ENCODE peak calls at places on chromosome 4, in five cellular contexts. J is NCI-H1105 treated with DMSO at 0.1 percent for 48 hours, C is WTC11, K is mesenchymal stem cell, T is omental fat pad. Y is an unnamed sample.

GRCh38 chr4:185626798-185627197 is 91.5 kb upstream of the PDLIM3 start:
- DNase-seq in T (no peak), J (no peak), K (no peak), C (no peak), Y (no peak)

GRCh38 chr4:16264798-16265197 is 38.5 kb upstream of the TAPT1 start:
- DNase-seq in J (peak), T (no peak), K (peak), C (no peak), Y (no peak)

GRCh38 chr4:77501851-77502250 is 103.8 kb upstream of the CXCL13 start:
- DNase-seq in J (no peak), T (no peak), C (no peak), K (no peak), Y (no peak)

GRCh38 chr4:178789279-178789678 is 1347.0 kb upstream of the AGA start:
- DNase-seq in T (no peak), K (no peak), C (no peak), J (no peak), Y (no peak)

GRCh38 chr4:955161-955921 is 18.0 kb downstream of the DGKQ start:
- DNase-seq in J (no peak), K (no peak), T (no peak), C (no peak), Y (no peak)

GRCh38 chr4:157514711-157515110 is 294.2 kb downstream of the GRIA2 start:
- DNase-seq in T (no peak), C (peak), J (no peak), K (no peak), Y (no peak)

GRCh38 chr4:18894928-18895327 is 873.4 kb upstream of the LCORL start:
- DNase-seq in K (no peak), J (no peak), C (no peak), T (no peak), Y (no peak)

GRCh38 chr4:136927172-136927571 is 605.1 kb downstream of the PCDH18 start:
- DNase-seq in T (no peak), J (no peak), K (no peak), C (no peak), Y (no peak)

GRCh38 chr4:184237612-184238011 is 19.9 kb upstream of the ENPP6 start:
- DNase-seq in K (peak), C (no peak), J (no peak), T (no peak), Y (no peak)

GRCh38 chr4:152500798-152501434 is 35.0 kb downstream of the FBXW7 start:
- DNase-seq in C (peak), J (peak), K (peak), T (no peak), Y (no peak)

GRCh38 chr4:3331511-3332394 is 38.9 kb downstream of the RGS12 start:
- DNase-seq in K (no peak), J (no peak), C (no peak), T (no peak), Y (no peak)